ENCODE peak calls at places on chromosome 11, in eight cellular contexts. M, T, B, D, W, F, L and A are unnamed samples.

GRCh38 chr11:69213315-69213714 is 57.6 kb downstream of the SMIM38 start:
- DNase-seq in T (no peak), B (no peak), L (no peak), F (no peak), M (no peak), W (no peak), D (no peak), A (no peak)

GRCh38 chr11:111871693-111872161 is 346 bp upstream of the ALG9 start:
- DNase-seq in D (no peak), F (no peak), W (no peak), T (no peak), B (no peak), M (no peak), L (no peak), A (no peak)

GRCh38 chr11:1998290-1998689 is 648 bp upstream of the H19 start:
- DNase-seq in L (no peak), M (no peak), B (no peak), D (no peak), T (no peak), F (no peak), W (no peak), A (no peak)

GRCh38 chr11:35594680-35595079 is 23.6 kb upstream of the FJX1 start:
- DNase-seq in T (no peak), D (no peak), L (no peak), W (no peak), M (no peak), B (no peak), F (peak; percentile 61), A (no peak)

GRCh38 chr11:86577663-86578636 is 94.5 kb downstream of the ME3 start:
- DNase-seq in D (peak; percentile 71), W (peak; percentile 86), M (no peak), B (no peak), T (no peak), L (no peak), F (no peak), A (peak; percentile 86)

GRCh38 chr11:6979365-6979764 is 40.8 kb downstream of the ZNF214 start:
- DNase-seq in M (no peak), T (no peak), D (peak; percentile 52), F (no peak), B (no peak), W (no peak), L (no peak), A (no peak)

GRCh38 chr11:122007611-122008071 is 108.4 kb downstream of the BLID start:
- DNase-seq in L (no peak), D (no peak), T (no peak), F (peak; percentile 95), W (no peak), B (no peak), M (no peak), A (no peak)

GRCh38 chr11:114160884-114161283 is 101.4 kb downstream of the ZBTB16 start:
- DNase-seq in L (no peak), D (peak; percentile 48), F (no peak), M (no peak), T (no peak), B (no peak), W (no peak), A (no peak)

GRCh38 chr11:72825661-72826060 is 11.4 kb downstream of the ATG16L2 start:
- DNase-seq in F (no peak), B (no peak), L (no peak), M (no peak), D (no peak), T (no peak), W (no peak), A (no peak)